ENCODE peak calls at places on chromosomes 5 and 9, in nine cellular contexts. T, D, F, W, Y, P, A, E and Q are unnamed samples.
A peak's percentile ranks its signal among the peaks of the same experiment; 100 is the strongest.

GRCh38 chr5:143826909-143827514 is 15.1 kb downstream of the HMHB1 start:
- DNase-seq in W (no peak), D (no peak), T (no peak), Y (no peak), F (no peak), A (peak; percentile 39), E (no peak), P (no peak), Q (peak; percentile 78)

GRCh38 chr9:115437418-115437817 is 319.5 kb upstream of the TNC start:
- DNase-seq in T (no peak), A (no peak), D (no peak), Y (no peak), E (no peak), W (no peak), F (no peak), P (no peak), Q (no peak)

GRCh38 chr5:145936401-145937131 is at the start of gene SH3RF2:
- DNase-seq in D (peak; percentile 78), P (peak; percentile 30), F (peak; percentile 85), A (peak; percentile 94), W (peak; percentile 42), T (peak; percentile 72), Y (peak; percentile 27), E (peak; percentile 53), Q (no peak)

GRCh38 chr5:178509491-178510057 is 80.6 kb downstream of the COL23A1 start:
- DNase-seq in F (no peak), T (no peak), Y (no peak), P (no peak), W (no peak), E (no peak), D (no peak), A (no peak), Q (no peak)

GRCh38 chr5:54146906-54147305 is 163.5 kb downstream of the ARL15 start:
- DNase-seq in D (no peak), W (no peak), A (no peak), F (no peak), Y (no peak), P (no peak), E (no peak), T (no peak), Q (no peak)

GRCh38 chr5:136212252-136212721 is 19.3 kb upstream of the SMIM32 start:
- DNase-seq in P (peak; percentile 49), A (peak; percentile 68), D (no peak), Y (no peak), W (peak; percentile 4), F (no peak), T (peak; percentile 58), E (peak; percentile 53), Q (peak; percentile 10)

GRCh38 chr9:113187935-113188595 is 33.0 kb downstream of the FKBP15 start:
- DNase-seq in E (no peak), Y (no peak), F (peak; percentile 94), T (peak; percentile 24), D (no peak), W (peak; percentile 88), A (peak; percentile 99), P (peak; percentile 17), Q (peak; percentile 50)

GRCh38 chr9:34176089-34176488 is 2.8 kb upstream of the UBAP1 start:
- DNase-seq in T (no peak), W (no peak), A (peak; percentile 81), E (no peak), Y (no peak), D (no peak), F (no peak), P (no peak), Q (no peak)

GRCh38 chr5:88736494-88736893 is 146.5 kb downstream of the MEF2C start:
- DNase-seq in P (no peak), D (no peak), W (no peak), Y (no peak), F (no peak), E (no peak), T (no peak), A (no peak), Q (no peak)

DNA sequence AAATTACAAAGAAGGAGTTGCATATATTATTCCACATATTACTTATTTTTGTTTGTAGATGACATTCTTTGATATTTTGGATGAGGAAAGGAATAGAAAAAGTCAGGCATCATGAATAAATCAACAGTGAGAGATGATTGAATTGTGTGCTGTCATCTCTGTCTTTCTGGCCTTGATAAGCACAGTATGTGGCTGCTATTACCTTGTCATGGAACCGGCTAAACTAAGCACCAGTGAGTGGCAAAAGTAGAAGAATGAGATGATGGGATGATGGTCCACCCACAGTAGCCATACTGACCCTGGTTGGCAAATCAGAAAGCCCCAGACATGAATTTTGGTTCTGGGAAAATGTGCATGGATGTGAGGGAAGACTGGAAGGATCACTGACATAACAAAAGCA is 361.2 kb upstream of the DMAC1 start:
- DNase-seq in Y (no peak), A (no peak), F (no peak), D (no peak), T (no peak), W (no peak), P (no peak), E (no peak), Q (no peak)
- TF ChIP-seq CTCF in Y (no peak), A (no peak), F (no peak), D (no peak), T (no peak), W (no peak), P (no peak), E (no peak), Q (no peak)

DNA sequence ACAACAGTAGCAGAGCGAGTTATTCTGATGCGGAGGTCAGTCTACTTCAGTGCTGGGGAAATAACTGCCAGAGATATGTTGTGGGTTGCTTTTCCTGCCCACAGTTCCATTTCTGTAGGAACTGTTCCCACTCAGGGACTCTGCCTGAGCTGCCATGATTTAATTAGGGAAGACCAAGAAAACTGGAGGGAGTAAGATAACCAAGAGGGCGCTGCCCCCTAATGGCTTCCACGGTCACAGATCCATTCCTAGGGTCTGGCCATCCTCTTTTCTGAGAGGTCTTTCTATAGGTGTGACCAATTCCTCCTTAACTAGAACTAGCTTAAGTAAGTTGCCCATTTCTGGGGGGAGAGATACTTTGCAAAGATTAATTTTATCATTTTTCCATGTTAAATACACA is 125.9 kb downstream of the APBA1 start:
- DNase-seq in F (no peak), Y (no peak), D (no peak), P (no peak), T (no peak), E (peak; percentile 18), W (peak; percentile 15), A (peak; percentile 29), Q (no peak)
- TF ChIP-seq CTCF in F (peak; percentile 73), Y (no peak), D (no peak), P (peak; percentile 47), T (no peak), E (peak; percentile 50), W (peak; percentile 75), A (no peak), Q (peak; percentile 35)

GRCh38 chr5:132103969-132104391 is 30.4 kb downstream of the CSF2 start:
- DNase-seq in D (no peak), A (no peak), E (no peak), P (no peak), Y (no peak), T (no peak), W (no peak), F (no peak), Q (no peak)

GRCh38 chr5:132102944-132103343 is 29.4 kb downstream of the CSF2 start:
- DNase-seq in P (no peak), D (no peak), A (no peak), E (no peak), Y (no peak), F (no peak), W (no peak), T (no peak), Q (no peak)

GRCh38 chr5:132102101-132102701 is 28.6 kb downstream of the CSF2 start:
- DNase-seq in T (no peak), A (no peak), W (no peak), E (no peak), F (no peak), D (no peak), Y (no peak), P (no peak), Q (no peak)

GRCh38 chr5:132104561-132104960 is 31.0 kb downstream of the CSF2 start:
- DNase-seq in D (no peak), A (no peak), P (no peak), W (peak; percentile 51), F (no peak), Y (no peak), T (no peak), E (no peak), Q (no peak)

DNA sequence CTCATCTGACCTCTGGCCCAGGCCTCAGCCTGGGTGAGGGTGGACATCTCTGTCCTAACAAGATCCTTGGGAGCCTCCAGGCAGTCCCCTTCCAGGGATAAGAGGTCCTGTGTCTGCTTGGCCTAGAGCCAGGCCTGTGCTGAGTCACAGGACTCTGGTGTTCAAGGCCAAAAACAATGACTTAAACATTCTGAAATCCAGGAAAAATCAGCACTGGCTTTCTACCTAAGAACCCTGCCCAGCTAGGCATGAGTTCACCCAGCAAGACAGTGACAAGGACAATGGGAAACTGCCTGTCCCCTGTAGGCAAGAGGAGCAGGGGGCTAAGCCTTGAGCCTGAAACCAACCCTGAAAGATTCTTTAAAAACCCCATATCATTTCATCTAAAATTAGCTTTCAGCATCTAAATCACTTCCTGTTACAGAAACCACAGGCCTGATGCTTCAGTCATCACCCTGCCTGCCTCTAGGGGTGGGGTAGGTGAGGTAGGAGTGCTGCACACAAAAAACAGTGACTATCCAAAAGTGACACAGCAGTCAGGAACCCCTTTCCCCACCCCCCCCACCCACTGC is 29.9 kb downstream of the CSF2 start:
- DNase-seq in F (peak; percentile 93), W (peak; percentile 91), A (peak; percentile 88), D (peak; percentile 86), P (peak; percentile 76), Y (no peak), T (peak; percentile 90), E (no peak), Q (peak; percentile 73)
- TF ChIP-seq CTCF in F (peak; percentile 42), W (peak; percentile 54), A (no peak), D (no peak), P (no peak), Y (no peak), T (no peak), E (no peak), Q (no peak)

DNA sequence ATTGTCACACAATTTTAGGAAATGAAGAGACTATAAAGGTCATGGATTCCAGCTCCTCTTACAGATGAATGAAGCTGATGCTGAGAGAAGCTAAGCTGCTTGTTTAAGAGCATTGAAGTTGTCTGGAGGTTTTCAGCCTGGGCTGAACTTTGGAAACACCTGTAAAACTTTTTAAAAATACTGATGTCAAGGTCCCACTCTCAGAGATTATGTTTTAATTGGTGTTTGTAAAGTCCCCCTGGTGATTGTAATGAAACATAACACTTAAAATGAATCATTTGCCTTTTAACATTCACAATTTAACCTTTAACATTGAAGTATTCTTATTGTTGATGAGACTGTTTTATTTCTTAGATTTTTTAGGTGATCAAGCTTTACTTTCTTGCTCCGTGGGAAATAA is 16.4 kb downstream of the RAD23B start:
- DNase-seq in P (no peak), Y (no peak), W (no peak), F (no peak), A (peak; percentile 51), D (no peak), E (no peak), T (no peak), Q (no peak)
- TF ChIP-seq CTCF in P (no peak), Y (no peak), W (peak; percentile 68), F (no peak), A (peak; percentile 25), D (no peak), E (peak; percentile 49), T (no peak), Q (no peak)

GRCh38 chr9:89603629-89604462 is 966 bp upstream of the GADD45G start:
- DNase-seq in P (peak; percentile 79), E (peak; percentile 69), Y (no peak), A (peak; percentile 25), T (peak; percentile 82), W (no peak), D (peak; percentile 80), F (no peak), Q (no peak)
- TF ChIP-seq CTCF in P (peak; percentile 55), E (peak; percentile 57), Y (no peak), A (no peak), T (peak; percentile 38), W (peak; percentile 38), D (no peak), F (peak; percentile 54), Q (peak; percentile 38)